ENCODE peak calls at places on chromosomes 4 and X, in six cellular contexts. One of them, this sample, is unnamed.

GRCh38 chr4:6542951-6543350 is 32.0 kb upstream of the MAN2B2 start:
- DNase-seq in foreskin fibroblast: no peak
- DNase-seq in EL: no peak
- DNase-seq in cardiac muscle cell: no peak
- DNase-seq in iPS-NIHi11: no peak
- DNase-seq in fibroblast of mammary gland: no peak
- DNase-seq in this sample: no peak

GRCh38 chr4:168440442-168441264 is 39.6 kb downstream of the DDX60L start:
- DNase-seq in fibroblast of mammary gland: peak
- DNase-seq in EL: peak
- DNase-seq in cardiac muscle cell: peak
- DNase-seq in iPS-NIHi11: peak
- DNase-seq in foreskin fibroblast: peak
- DNase-seq in this sample: peak

GRCh38 chr4:80461412-80461811 is 125.9 kb downstream of the CFAP299 start:
- DNase-seq in foreskin fibroblast: no peak
- DNase-seq in EL: no peak
- DNase-seq in fibroblast of mammary gland: no peak
- DNase-seq in cardiac muscle cell: no peak
- DNase-seq in iPS-NIHi11: peak
- DNase-seq in this sample: no peak

GRCh38 chrX:110462957-110463356 is 104.3 kb downstream of the RTL9 start:
- DNase-seq in iPS-NIHi11: peak
- DNase-seq in cardiac muscle cell: no peak
- DNase-seq in foreskin fibroblast: no peak
- DNase-seq in fibroblast of mammary gland: peak
- DNase-seq in EL: no peak
- DNase-seq in this sample: no peak

GRCh38 chrX:123399709-123400108 is 215.6 kb downstream of the GRIA3 start:
- DNase-seq in EL: peak
- DNase-seq in cardiac muscle cell: no peak
- DNase-seq in foreskin fibroblast: no peak
- DNase-seq in iPS-NIHi11: no peak
- DNase-seq in fibroblast of mammary gland: peak
- DNase-seq in this sample: no peak

GRCh38 chrX:46812445-46812844 is 24.4 kb upstream of the RP2 start:
- DNase-seq in iPS-NIHi11: no peak
- DNase-seq in foreskin fibroblast: no peak
- DNase-seq in fibroblast of mammary gland: no peak
- DNase-seq in EL: no peak
- DNase-seq in cardiac muscle cell: no peak
- DNase-seq in this sample: peak

GRCh38 chr4:16439003-16439402 is 212.7 kb upstream of the TAPT1 start:
- DNase-seq in EL: peak
- DNase-seq in fibroblast of mammary gland: peak
- DNase-seq in iPS-NIHi11: no peak
- DNase-seq in foreskin fibroblast: no peak
- DNase-seq in cardiac muscle cell: no peak
- DNase-seq in this sample: no peak

GRCh38 chr4:127549521-127549920 is 83.2 kb upstream of the INTU start:
- DNase-seq in EL: no peak
- DNase-seq in fibroblast of mammary gland: no peak
- DNase-seq in cardiac muscle cell: peak
- DNase-seq in foreskin fibroblast: no peak
- DNase-seq in iPS-NIHi11: no peak
- DNase-seq in this sample: no peak